ENCODE peak calls at places on chromosomes 6 and 20, in seven cellular contexts. One of them, this sample, is unnamed.

GRCh38 chr6:2790588-2790987 is 25.4 kb downstream of the WRNIP1 start:
- DNase-seq in GM20000: no peak
- DNase-seq in right lobe of liver: no peak
- DNase-seq in colonic mucosa: no peak
- DNase-seq in HFF-Myc: no peak
- DNase-seq in AG09319: no peak
- DNase-seq in astrocyte of the spinal cord: peak; percentile 28
- DNase-seq in this sample: no peak

GRCh38 chr6:166770216-166771116 is 143.4 kb upstream of the RPS6KA2 start:
- DNase-seq in GM20000: no peak
- DNase-seq in HFF-Myc: no peak
- DNase-seq in AG09319: no peak
- DNase-seq in right lobe of liver: no peak
- DNase-seq in astrocyte of the spinal cord: no peak
- DNase-seq in colonic mucosa: no peak
- DNase-seq in this sample: no peak

GRCh38 chr6:148431413-148431812 is 88.8 kb downstream of the SASH1 start:
- DNase-seq in GM20000: no peak
- DNase-seq in right lobe of liver: peak; percentile 73
- DNase-seq in colonic mucosa: no peak
- DNase-seq in AG09319: no peak
- DNase-seq in astrocyte of the spinal cord: no peak
- DNase-seq in HFF-Myc: no peak
- DNase-seq in this sample: no peak

GRCh38 chr6:44642870-44643522 is 255.5 kb downstream of the CDC5L start:
- DNase-seq in astrocyte of the spinal cord: peak; percentile 64
- DNase-seq in colonic mucosa: no peak
- DNase-seq in AG09319: no peak
- DNase-seq in HFF-Myc: no peak
- DNase-seq in GM20000: no peak
- DNase-seq in right lobe of liver: no peak
- DNase-seq in this sample: no peak

GRCh38 chr6:137056121-137056880 is 11.5 kb upstream of the IL20RA start:
- DNase-seq in HFF-Myc: no peak
- DNase-seq in AG09319: no peak
- DNase-seq in colonic mucosa: no peak
- DNase-seq in GM20000: no peak
- DNase-seq in right lobe of liver: no peak
- DNase-seq in astrocyte of the spinal cord: peak; percentile 31
- DNase-seq in this sample: no peak

GRCh38 chr6:47029865-47030561 is 12.1 kb downstream of the ADGRF1 start:
- DNase-seq in right lobe of liver: no peak
- DNase-seq in AG09319: no peak
- DNase-seq in colonic mucosa: no peak
- DNase-seq in astrocyte of the spinal cord: no peak
- DNase-seq in GM20000: no peak
- DNase-seq in HFF-Myc: no peak
- DNase-seq in this sample: no peak

GRCh38 chr6:47456536-47456975 is 21.0 kb upstream of the CD2AP start:
- DNase-seq in GM20000: no peak
- DNase-seq in HFF-Myc: no peak
- DNase-seq in AG09319: no peak
- DNase-seq in colonic mucosa: no peak
- DNase-seq in astrocyte of the spinal cord: no peak
- DNase-seq in right lobe of liver: no peak
- DNase-seq in this sample: no peak

GRCh38 chr20:44646641-44647274 is 4.7 kb downstream of the ADA start:
- DNase-seq in AG09319: no peak
- DNase-seq in colonic mucosa: no peak
- DNase-seq in right lobe of liver: no peak
- DNase-seq in astrocyte of the spinal cord: peak; percentile 54
- DNase-seq in GM20000: peak; percentile 80
- DNase-seq in HFF-Myc: peak; percentile 24
- DNase-seq in this sample: no peak

GRCh38 chr6:169046483-169047192 is 207.0 kb downstream of the THBS2 start:
- DNase-seq in right lobe of liver: no peak
- DNase-seq in GM20000: no peak
- DNase-seq in HFF-Myc: no peak
- DNase-seq in colonic mucosa: no peak
- DNase-seq in AG09319: no peak
- DNase-seq in astrocyte of the spinal cord: peak; percentile 76
- DNase-seq in this sample: no peak

GRCh38 chr20:23264545-23264944 is 86.0 kb upstream of the NXT1 start:
- DNase-seq in right lobe of liver: no peak
- DNase-seq in astrocyte of the spinal cord: no peak
- DNase-seq in GM20000: no peak
- DNase-seq in AG09319: no peak
- DNase-seq in colonic mucosa: no peak
- DNase-seq in HFF-Myc: no peak
- DNase-seq in this sample: no peak

GRCh38 chr6:12968839-12969558 is 252.4 kb downstream of the PHACTR1 start:
- DNase-seq in colonic mucosa: no peak
- DNase-seq in astrocyte of the spinal cord: no peak
- DNase-seq in AG09319: no peak
- DNase-seq in HFF-Myc: no peak
- DNase-seq in GM20000: no peak
- DNase-seq in right lobe of liver: no peak
- DNase-seq in this sample: no peak

GRCh38 chr6:136063095-136063494 is 187.0 kb downstream of the MTFR2 start:
- DNase-seq in colonic mucosa: no peak
- DNase-seq in GM20000: no peak
- DNase-seq in AG09319: peak; percentile 44
- DNase-seq in right lobe of liver: no peak
- DNase-seq in HFF-Myc: no peak
- DNase-seq in astrocyte of the spinal cord: peak; percentile 77
- DNase-seq in this sample: no peak

GRCh38 chr6:32298632-32299336 is 72.9 kb downstream of the TSBP1 start:
- DNase-seq in HFF-Myc: no peak
- DNase-seq in astrocyte of the spinal cord: no peak
- DNase-seq in colonic mucosa: no peak
- DNase-seq in AG09319: no peak
- DNase-seq in GM20000: no peak
- DNase-seq in right lobe of liver: no peak
- DNase-seq in this sample: no peak

GRCh38 chr6:127300411-127300810 is 33.7 kb downstream of the RNF146 start:
- DNase-seq in HFF-Myc: peak; percentile 91
- DNase-seq in GM20000: no peak
- DNase-seq in colonic mucosa: no peak
- DNase-seq in astrocyte of the spinal cord: peak; percentile 83
- DNase-seq in AG09319: peak; percentile 54
- DNase-seq in right lobe of liver: no peak
- DNase-seq in this sample: no peak

GRCh38 chr6:89243331-89243629 is 26.1 kb upstream of the GABRR1 start:
- DNase-seq in GM20000: no peak
- DNase-seq in right lobe of liver: no peak
- DNase-seq in astrocyte of the spinal cord: no peak
- DNase-seq in HFF-Myc: no peak
- DNase-seq in colonic mucosa: no peak
- DNase-seq in AG09319: no peak
- DNase-seq in this sample: no peak

GRCh38 chr6:89242574-89243330 is 25.6 kb upstream of the GABRR1 start:
- DNase-seq in HFF-Myc: peak; percentile 32
- DNase-seq in AG09319: peak; percentile 15
- DNase-seq in astrocyte of the spinal cord: peak; percentile 65
- DNase-seq in colonic mucosa: no peak
- DNase-seq in right lobe of liver: no peak
- DNase-seq in GM20000: peak; percentile 52
- DNase-seq in this sample: no peak

GRCh38 chr6:89237158-89237557 is 20.0 kb upstream of the GABRR1 start:
- DNase-seq in HFF-Myc: no peak
- DNase-seq in GM20000: no peak
- DNase-seq in AG09319: no peak
- DNase-seq in colonic mucosa: no peak
- DNase-seq in right lobe of liver: no peak
- DNase-seq in astrocyte of the spinal cord: no peak
- DNase-seq in this sample: no peak

GRCh38 chr6:89244237-89244985 is 27.3 kb upstream of the GABRR1 start:
- DNase-seq in AG09319: no peak
- DNase-seq in right lobe of liver: no peak
- DNase-seq in astrocyte of the spinal cord: no peak
- DNase-seq in colonic mucosa: no peak
- DNase-seq in GM20000: no peak
- DNase-seq in HFF-Myc: no peak
- DNase-seq in this sample: no peak

DNA sequence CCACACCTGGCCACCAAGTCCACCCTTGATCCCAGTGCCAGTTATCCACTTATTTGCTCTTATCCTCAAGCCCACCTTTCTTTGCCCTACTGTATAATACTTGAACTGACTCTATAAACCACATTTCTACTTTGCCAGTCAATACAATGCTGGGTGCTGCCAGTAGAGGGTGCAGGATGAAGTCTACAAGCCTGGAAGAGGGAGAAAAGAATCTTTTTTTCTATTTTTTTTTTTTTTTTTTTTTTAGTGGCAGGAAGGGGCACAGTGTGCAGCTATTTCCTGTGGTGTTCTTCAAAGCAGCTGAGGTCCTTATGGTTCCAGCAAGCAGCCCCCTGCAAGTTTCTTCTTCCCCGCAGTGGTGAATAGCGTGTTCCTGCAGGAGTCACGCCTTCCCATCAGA is 22.2 kb upstream of the GABRR1 start:
- DNase-seq in astrocyte of the spinal cord: no peak
- DNase-seq in colonic mucosa: no peak
- DNase-seq in HFF-Myc: no peak
- DNase-seq in GM20000: peak; percentile 55
- DNase-seq in AG09319: no peak
- DNase-seq in right lobe of liver: no peak
- DNase-seq in this sample: no peak
- TF ChIP-seq CTCF in astrocyte of the spinal cord: peak; percentile 46
- TF ChIP-seq CTCF in colonic mucosa: peak; percentile 24
- TF ChIP-seq CTCF in HFF-Myc: peak; percentile 46
- TF ChIP-seq CTCF in GM20000: no peak
- TF ChIP-seq CTCF in AG09319: peak; percentile 20
- TF ChIP-seq CTCF in right lobe of liver: peak; percentile 18
- TF ChIP-seq CTCF in this sample: peak; percentile 20

DNA sequence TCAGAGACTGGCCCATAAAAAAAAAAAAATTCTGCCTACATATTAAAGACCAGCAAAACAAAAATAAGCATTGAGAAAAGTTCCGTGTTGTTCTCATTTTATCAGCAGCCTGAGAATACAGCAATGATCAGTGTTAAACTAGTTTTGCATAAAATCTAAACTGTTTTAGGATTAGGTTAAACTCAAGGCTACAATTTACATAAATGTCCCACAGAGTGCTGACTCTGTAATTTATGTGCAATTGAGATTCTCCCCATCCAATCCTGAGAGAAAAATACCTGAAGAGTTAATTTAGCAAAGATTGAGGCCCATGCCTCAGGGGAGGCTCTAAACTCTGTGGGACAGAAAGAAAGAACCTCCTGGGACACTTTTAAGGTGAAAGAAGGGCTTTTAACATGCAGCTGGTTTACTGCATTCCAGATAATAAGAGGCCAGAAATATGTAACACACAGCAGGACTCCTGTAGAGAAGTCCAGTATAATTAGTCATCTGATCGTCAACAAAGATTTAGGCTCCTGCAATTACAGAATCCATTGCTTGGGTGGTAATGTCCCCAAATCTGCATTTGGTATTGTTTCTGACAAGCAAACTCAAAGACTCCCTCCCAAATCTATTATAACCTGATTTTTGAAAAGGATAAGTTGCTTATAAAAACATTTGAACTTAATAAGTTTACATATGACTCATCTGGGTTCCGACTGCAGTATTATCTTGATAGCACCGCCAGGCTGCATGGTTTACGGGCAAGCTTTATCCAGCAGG is 397.1 kb upstream of the ARID1B start:
- DNase-seq in astrocyte of the spinal cord: peak; percentile 72
- DNase-seq in AG09319: no peak
- DNase-seq in colonic mucosa: no peak
- DNase-seq in GM20000: no peak
- DNase-seq in right lobe of liver: no peak
- DNase-seq in HFF-Myc: peak; percentile 30
- DNase-seq in this sample: no peak
- TF ChIP-seq CTCF in astrocyte of the spinal cord: no peak
- TF ChIP-seq CTCF in AG09319: no peak
- TF ChIP-seq CTCF in colonic mucosa: no peak
- TF ChIP-seq CTCF in GM20000: no peak
- TF ChIP-seq CTCF in right lobe of liver: no peak
- TF ChIP-seq CTCF in HFF-Myc: no peak
- TF ChIP-seq CTCF in this sample: no peak

GRCh38 chr6:108497883-108498282 is 62.8 kb upstream of the FOXO3 start:
- DNase-seq in GM20000: peak; percentile 26
- DNase-seq in AG09319: no peak
- DNase-seq in HFF-Myc: peak; percentile 25
- DNase-seq in colonic mucosa: peak; percentile 19
- DNase-seq in right lobe of liver: no peak
- DNase-seq in astrocyte of the spinal cord: peak; percentile 43
- DNase-seq in this sample: no peak
- TF ChIP-seq CTCF in GM20000: peak; percentile 30
- TF ChIP-seq CTCF in AG09319: peak; percentile 53
- TF ChIP-seq CTCF in HFF-Myc: peak; percentile 53
- TF ChIP-seq CTCF in colonic mucosa: no peak
- TF ChIP-seq CTCF in right lobe of liver: peak; percentile 34
- TF ChIP-seq CTCF in astrocyte of the spinal cord: peak; percentile 68
- TF ChIP-seq CTCF in this sample: peak; percentile 45

DNA sequence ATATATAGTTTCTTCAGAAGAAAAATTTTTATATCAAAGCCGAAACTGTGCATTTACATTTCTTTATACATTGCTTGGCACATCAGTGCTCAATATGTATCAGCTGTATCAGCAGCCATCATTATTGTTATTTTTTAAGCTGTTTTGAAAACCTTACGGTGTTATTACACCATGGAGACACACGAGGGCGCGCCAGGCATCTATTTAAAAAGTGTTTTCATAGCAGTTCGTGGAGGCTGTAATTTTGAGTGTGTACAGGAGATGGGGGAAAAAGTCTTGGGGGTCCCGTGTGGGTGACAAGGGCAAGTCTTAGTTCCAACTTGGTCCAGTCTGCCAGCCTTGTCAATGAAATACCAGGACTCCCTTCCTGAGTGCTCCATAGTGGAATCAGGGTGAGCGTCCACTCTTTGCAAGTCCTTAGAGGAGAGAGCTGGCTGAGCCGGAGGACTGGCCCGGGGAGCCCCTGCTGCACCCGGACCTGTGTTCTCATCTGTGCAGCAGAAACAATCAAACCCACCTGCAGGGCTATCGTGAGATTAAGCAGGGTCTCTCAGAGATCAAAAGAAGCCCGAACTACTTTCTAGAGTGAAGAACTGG is 43.3 kb downstream of the SLC2A10 start:
- DNase-seq in AG09319: peak; percentile 31
- DNase-seq in right lobe of liver: no peak
- DNase-seq in colonic mucosa: peak; percentile 58
- DNase-seq in GM20000: peak; percentile 46
- DNase-seq in astrocyte of the spinal cord: peak; percentile 71
- DNase-seq in HFF-Myc: peak; percentile 17
- DNase-seq in this sample: peak; percentile 56
- TF ChIP-seq CTCF in AG09319: peak; percentile 68
- TF ChIP-seq CTCF in right lobe of liver: peak; percentile 64
- TF ChIP-seq CTCF in colonic mucosa: peak; percentile 70
- TF ChIP-seq CTCF in GM20000: peak; percentile 63
- TF ChIP-seq CTCF in astrocyte of the spinal cord: peak; percentile 72
- TF ChIP-seq CTCF in HFF-Myc: peak; percentile 65
- TF ChIP-seq CTCF in this sample: peak; percentile 81

GRCh38 chr20:1345756-1346093 is 16.8 kb upstream of the SDCBP2 start:
- DNase-seq in right lobe of liver: no peak
- DNase-seq in GM20000: no peak
- DNase-seq in AG09319: no peak
- DNase-seq in astrocyte of the spinal cord: no peak
- DNase-seq in HFF-Myc: no peak
- DNase-seq in colonic mucosa: no peak
- DNase-seq in this sample: no peak
- TF ChIP-seq CTCF in right lobe of liver: no peak
- TF ChIP-seq CTCF in GM20000: no peak
- TF ChIP-seq CTCF in AG09319: no peak
- TF ChIP-seq CTCF in astrocyte of the spinal cord: no peak
- TF ChIP-seq CTCF in HFF-Myc: no peak
- TF ChIP-seq CTCF in colonic mucosa: no peak
- TF ChIP-seq CTCF in this sample: no peak

This sample was measured in heart right ventricle.